ENCODE peak calls at places on chromosomes 6 and 20, in seven cellular contexts. A is GM10248; E is upper lobe of right lung; Y is glomerular endothelial cell; F is hepatic stellate cell; H is islet precursor cell; U is stimulated activated CD4-positive, alpha-beta T cell treated with anti-CD3 and anti-CD28 coated beads, Interleukin-12 subunit alpha, Interleukin-12 subunit beta, amount 100 ng/mL, for 4 hours. D is an unnamed sample.
A peak's percentile ranks its signal among the peaks of the same experiment; 100 is the strongest.

GRCh38 chr20:52490715-52491430 is 299.3 kb upstream of the ZFP64 start:
- DNase-seq in F (no peak), A (no peak), H (peak; percentile 88), Y (peak; percentile 96), U (no peak), E (no peak), D (no peak)

GRCh38 chr6:16991981-16992629 is 109.7 kb upstream of the STMND1 start:
- DNase-seq in H (no peak), Y (no peak), E (no peak), A (no peak), U (no peak), F (no peak), D (no peak)

GRCh38 chr6:56058636-56059035 is 183.2 kb upstream of the BMP5 start:
- DNase-seq in Y (no peak), E (no peak), F (no peak), A (no peak), U (no peak), H (no peak), D (no peak)

GRCh38 chr6:72533601-72534000 is 88.3 kb upstream of the KCNQ5 start:
- DNase-seq in H (no peak), Y (no peak), E (no peak), U (no peak), F (peak; percentile 11), A (no peak), D (no peak)

GRCh38 chr20:10713161-10713560 is 39.4 kb upstream of the JAG1 start:
- DNase-seq in Y (no peak), A (no peak), U (no peak), F (no peak), E (no peak), H (no peak), D (no peak)

GRCh38 chr20:43191946-43192847 is 2.5 kb upstream of the PTPRT start:
- DNase-seq in A (peak; percentile 45), Y (no peak), E (no peak), H (peak; percentile 79), U (no peak), F (peak; percentile 37), D (peak; percentile 31)

GRCh38 chr6:121896771-121897170 is 461.3 kb downstream of the GJA1 start:
- DNase-seq in U (no peak), E (no peak), A (no peak), F (no peak), H (no peak), Y (no peak), D (no peak)

GRCh38 chr6:139114741-139115140 is 20.1 kb upstream of the HECA start:
- DNase-seq in U (no peak), E (no peak), H (no peak), F (no peak), A (no peak), Y (no peak), D (no peak)

GRCh38 chr6:111061493-111061892 is 25.8 kb upstream of the SLC16A10 start:
- DNase-seq in U (no peak), Y (no peak), F (no peak), E (no peak), A (no peak), H (no peak), D (no peak)

GRCh38 chr6:105489213-105489525 is 86.3 kb upstream of the PREP start:
- DNase-seq in Y (no peak), U (no peak), E (no peak), F (no peak), H (no peak), A (no peak), D (no peak)

GRCh38 chr6:158367824-158368223 is 55.6 kb downstream of the TULP4 start:
- DNase-seq in E (no peak), F (no peak), H (no peak), Y (no peak), A (no peak), U (no peak), D (no peak)

GRCh38 chr6:33426590-33427563 is 7.0 kb downstream of the SYNGAP1 start:
- DNase-seq in F (peak; percentile 47), Y (no peak), A (peak; percentile 42), U (no peak), H (no peak), E (no peak), D (no peak)

GRCh38 chr6:22153384-22154158 is 143.3 kb downstream of the PRL start:
- DNase-seq in Y (no peak), H (no peak), A (no peak), U (no peak), E (no peak), F (no peak), D (no peak)

GRCh38 chr6:56814308-56814707 is 140.6 kb upstream of the BEND6 start:
- DNase-seq in H (no peak), E (no peak), F (no peak), A (no peak), Y (no peak), U (no peak), D (no peak)

GRCh38 chr6:113168057-113168456 is 689.1 kb upstream of the MARCKS start:
- DNase-seq in U (no peak), F (no peak), E (no peak), A (no peak), Y (no peak), H (no peak), D (no peak)

GRCh38 chr6:15893556-15894253 is 230.9 kb upstream of the DTNBP1 start:
- DNase-seq in F (no peak), Y (peak; percentile 54), E (no peak), U (no peak), A (no peak), H (no peak), D (no peak)

GRCh38 chr20:14986026-14986655 is 648.7 kb upstream of the FLRT3 start:
- DNase-seq in F (no peak), H (no peak), A (no peak), E (peak; percentile 82), U (no peak), Y (peak; percentile 22), D (no peak)

GRCh38 chr20:63979549-63980316 is at the start of gene SAMD10:
- DNase-seq in E (peak; percentile 83), F (no peak), Y (no peak), H (peak; percentile 69), U (peak; percentile 89), A (peak; percentile 83), D (peak; percentile 71)

GRCh38 chr6:110063864-110064263 is 85.8 kb downstream of the GPR6 start:
- DNase-seq in Y (no peak), U (no peak), E (no peak), A (no peak), H (no peak), F (no peak), D (no peak)

GRCh38 chr20:51091564-51092195 is 68.8 kb upstream of the KCNG1 start:
- DNase-seq in H (peak; percentile 74), Y (no peak), U (no peak), F (no peak), E (no peak), A (no peak), D (no peak)